ENCODE peak calls at places on chromosome 16, in four cellular contexts. One of them, this sample, is unnamed.

GRCh38 chr16:81595676-81596292 is 151.2 kb downstream of the CMIP start:
- DNase-seq in NCI-H1105: no peak
- DNase-seq in effector CD4-positive, alpha-beta T cell: no peak
- DNase-seq in psoas muscle: no peak
- DNase-seq in this sample: no peak

GRCh38 chr16:27879601-27880247 is 183.8 kb downstream of the GSG1L start:
- DNase-seq in NCI-H1105: no peak
- DNase-seq in effector CD4-positive, alpha-beta T cell: no peak
- DNase-seq in psoas muscle: no peak
- DNase-seq in this sample: no peak

GRCh38 chr16:85759631-85760419 is 8.9 kb upstream of the C16orf74 start:
- DNase-seq in NCI-H1105: no peak
- DNase-seq in effector CD4-positive, alpha-beta T cell: no peak
- DNase-seq in psoas muscle: peak
- DNase-seq in this sample: peak

GRCh38 chr16:87667443-87667842 is 65.1 kb downstream of the JPH3 start:
- DNase-seq in NCI-H1105: no peak
- DNase-seq in effector CD4-positive, alpha-beta T cell: no peak
- DNase-seq in psoas muscle: no peak
- DNase-seq in this sample: no peak

GRCh38 chr16:8063151-8063550 is 527.2 kb downstream of the TMEM114 start:
- DNase-seq in NCI-H1105: no peak
- DNase-seq in effector CD4-positive, alpha-beta T cell: no peak
- DNase-seq in psoas muscle: no peak
- DNase-seq in this sample: no peak

GRCh38 chr16:10408824-10409381 is 23.0 kb downstream of the ATF7IP2 start:
- DNase-seq in NCI-H1105: no peak
- DNase-seq in effector CD4-positive, alpha-beta T cell: no peak
- DNase-seq in psoas muscle: no peak
- DNase-seq in this sample: no peak

GRCh38 chr16:64417711-64418227 is 704.1 kb downstream of the CDH11 start:
- DNase-seq in NCI-H1105: no peak
- DNase-seq in effector CD4-positive, alpha-beta T cell: no peak
- DNase-seq in psoas muscle: no peak
- DNase-seq in this sample: no peak

GRCh38 chr16:48558269-48558915 is 51.6 kb downstream of the N4BP1 start:
- DNase-seq in NCI-H1105: no peak
- DNase-seq in effector CD4-positive, alpha-beta T cell: no peak
- DNase-seq in psoas muscle: no peak
- DNase-seq in this sample: no peak

GRCh38 chr16:86965840-86966239 is 351.4 kb downstream of the C16orf95 start:
- DNase-seq in NCI-H1105: no peak
- DNase-seq in effector CD4-positive, alpha-beta T cell: no peak
- DNase-seq in psoas muscle: no peak
- DNase-seq in this sample: no peak

GRCh38 chr16:83473926-83474660 is 333.7 kb upstream of the HSBP1 start:
- DNase-seq in NCI-H1105: no peak
- DNase-seq in effector CD4-positive, alpha-beta T cell: no peak
- DNase-seq in psoas muscle: no peak
- DNase-seq in this sample: no peak

GRCh38 chr16:21702259-21702658 is 38.5 kb downstream of the OTOA start:
- DNase-seq in NCI-H1105: no peak
- DNase-seq in effector CD4-positive, alpha-beta T cell: no peak
- DNase-seq in psoas muscle: no peak
- DNase-seq in this sample: no peak

GRCh38 chr16:48537909-48538745 is 71.9 kb downstream of the N4BP1 start:
- DNase-seq in NCI-H1105: no peak
- DNase-seq in effector CD4-positive, alpha-beta T cell: no peak
- DNase-seq in psoas muscle: peak
- DNase-seq in this sample: no peak

GRCh38 chr16:85312642-85313540 is 200.6 kb upstream of the CIBAR2 start:
- DNase-seq in NCI-H1105: no peak
- DNase-seq in effector CD4-positive, alpha-beta T cell: no peak
- DNase-seq in psoas muscle: no peak
- DNase-seq in this sample: no peak

GRCh38 chr16:89363621-89364393 is 126.6 kb downstream of the ANKRD11 start:
- DNase-seq in NCI-H1105: no peak
- DNase-seq in effector CD4-positive, alpha-beta T cell: peak
- DNase-seq in psoas muscle: peak
- DNase-seq in this sample: peak

GRCh38 chr16:626787-627457 is 3.9 kb upstream of the WFIKKN1 start:
- DNase-seq in NCI-H1105: no peak
- DNase-seq in effector CD4-positive, alpha-beta T cell: no peak
- DNase-seq in psoas muscle: peak
- DNase-seq in this sample: no peak

GRCh38 chr16:64409762-64410161 is 712.1 kb downstream of the CDH11 start:
- DNase-seq in NCI-H1105: no peak
- DNase-seq in effector CD4-positive, alpha-beta T cell: no peak
- DNase-seq in psoas muscle: no peak
- DNase-seq in this sample: no peak

GRCh38 chr16:592518-593306 is 2.8 kb downstream of the RAB40C start:
- DNase-seq in NCI-H1105: peak
- DNase-seq in effector CD4-positive, alpha-beta T cell: no peak
- DNase-seq in psoas muscle: peak
- DNase-seq in this sample: no peak

GRCh38 chr16:15790458-15790857 is 66.4 kb downstream of the MYH11 start:
- DNase-seq in NCI-H1105: no peak
- DNase-seq in effector CD4-positive, alpha-beta T cell: no peak
- DNase-seq in psoas muscle: no peak
- DNase-seq in this sample: no peak

GRCh38 chr16:85882181-85882810 is 16.7 kb upstream of the IRF8 start:
- DNase-seq in NCI-H1105: no peak
- DNase-seq in effector CD4-positive, alpha-beta T cell: no peak
- DNase-seq in psoas muscle: no peak
- DNase-seq in this sample: no peak

GRCh38 chr16:55668337-55669281 is 12.8 kb downstream of the SLC6A2 start:
- DNase-seq in NCI-H1105: no peak
- DNase-seq in effector CD4-positive, alpha-beta T cell: no peak
- DNase-seq in psoas muscle: peak
- DNase-seq in this sample: no peak

GRCh38 chr16:67411339-67411738 is 4.9 kb downstream of the ZDHHC1 start:
- DNase-seq in NCI-H1105: no peak
- DNase-seq in effector CD4-positive, alpha-beta T cell: no peak
- DNase-seq in psoas muscle: no peak
- DNase-seq in this sample: no peak